ENCODE peak calls at places on chromosomes 13 and 19, in eight cellular contexts. One of them, this sample, is unnamed.

GRCh38 chr13:23986619-23987018 is 89.3 kb upstream of the C1QTNF9B start:
- DNase-seq in naive thymus-derived CD4-positive, alpha-beta T cell: no peak
- DNase-seq in neuronal stem cell: no peak
- DNase-seq in neural crest cell: no peak
- DNase-seq in activated CD8-positive, alpha-beta T cell treated with anti-CD3 and anti-CD28 coated beads for 36 hours: no peak
- DNase-seq in activated CD4-positive, alpha-beta T cell treated with anti-CD3 and anti-CD28 coated beads, Interleukin-2, amount 10 ng/mL, durations not matched to agents 7 days and 5 days: no peak
- DNase-seq in iris pigment epithelial cell: peak
- DNase-seq in NCI-H1048: no peak
- DNase-seq in this sample: no peak

GRCh38 chr19:46491975-46492682 is 3.5 kb downstream of the PNMA8B start:
- DNase-seq in neuronal stem cell: no peak
- DNase-seq in naive thymus-derived CD4-positive, alpha-beta T cell: no peak
- DNase-seq in iris pigment epithelial cell: no peak
- DNase-seq in activated CD4-positive, alpha-beta T cell treated with anti-CD3 and anti-CD28 coated beads, Interleukin-2, amount 10 ng/mL, durations not matched to agents 7 days and 5 days: no peak
- DNase-seq in neural crest cell: no peak
- DNase-seq in activated CD8-positive, alpha-beta T cell treated with anti-CD3 and anti-CD28 coated beads for 36 hours: no peak
- DNase-seq in NCI-H1048: no peak
- DNase-seq in this sample: no peak

GRCh38 chr19:8209111-8209964 is at the start of gene CERS4:
- DNase-seq in neuronal stem cell: peak
- DNase-seq in activated CD4-positive, alpha-beta T cell treated with anti-CD3 and anti-CD28 coated beads, Interleukin-2, amount 10 ng/mL, durations not matched to agents 7 days and 5 days: peak
- DNase-seq in neural crest cell: peak
- DNase-seq in naive thymus-derived CD4-positive, alpha-beta T cell: peak
- DNase-seq in activated CD8-positive, alpha-beta T cell treated with anti-CD3 and anti-CD28 coated beads for 36 hours: peak
- DNase-seq in iris pigment epithelial cell: peak
- DNase-seq in NCI-H1048: no peak
- DNase-seq in this sample: peak

GRCh38 chr13:102395174-102395573 is 6.7 kb downstream of the FGF14 start:
- DNase-seq in neuronal stem cell: no peak
- DNase-seq in naive thymus-derived CD4-positive, alpha-beta T cell: no peak
- DNase-seq in neural crest cell: no peak
- DNase-seq in iris pigment epithelial cell: no peak
- DNase-seq in activated CD8-positive, alpha-beta T cell treated with anti-CD3 and anti-CD28 coated beads for 36 hours: no peak
- DNase-seq in activated CD4-positive, alpha-beta T cell treated with anti-CD3 and anti-CD28 coated beads, Interleukin-2, amount 10 ng/mL, durations not matched to agents 7 days and 5 days: no peak
- DNase-seq in NCI-H1048: no peak
- DNase-seq in this sample: no peak

GRCh38 chr19:44260343-44260681 is 626 bp downstream of the ZNF233 start:
- DNase-seq in neural crest cell: no peak
- DNase-seq in activated CD8-positive, alpha-beta T cell treated with anti-CD3 and anti-CD28 coated beads for 36 hours: peak
- DNase-seq in naive thymus-derived CD4-positive, alpha-beta T cell: no peak
- DNase-seq in NCI-H1048: no peak
- DNase-seq in activated CD4-positive, alpha-beta T cell treated with anti-CD3 and anti-CD28 coated beads, Interleukin-2, amount 10 ng/mL, durations not matched to agents 7 days and 5 days: no peak
- DNase-seq in neuronal stem cell: no peak
- DNase-seq in iris pigment epithelial cell: no peak
- DNase-seq in this sample: peak

GRCh38 chr19:51317381-51317780 is 5.9 kb downstream of the IGLON5 start:
- DNase-seq in neuronal stem cell: no peak
- DNase-seq in activated CD4-positive, alpha-beta T cell treated with anti-CD3 and anti-CD28 coated beads, Interleukin-2, amount 10 ng/mL, durations not matched to agents 7 days and 5 days: no peak
- DNase-seq in NCI-H1048: no peak
- DNase-seq in naive thymus-derived CD4-positive, alpha-beta T cell: no peak
- DNase-seq in iris pigment epithelial cell: no peak
- DNase-seq in activated CD8-positive, alpha-beta T cell treated with anti-CD3 and anti-CD28 coated beads for 36 hours: no peak
- DNase-seq in neural crest cell: no peak
- DNase-seq in this sample: no peak

GRCh38 chr13:102913924-102914628 is 68.2 kb downstream of the ERCC5 start:
- DNase-seq in activated CD4-positive, alpha-beta T cell treated with anti-CD3 and anti-CD28 coated beads, Interleukin-2, amount 10 ng/mL, durations not matched to agents 7 days and 5 days: no peak
- DNase-seq in neuronal stem cell: no peak
- DNase-seq in activated CD8-positive, alpha-beta T cell treated with anti-CD3 and anti-CD28 coated beads for 36 hours: no peak
- DNase-seq in iris pigment epithelial cell: peak
- DNase-seq in neural crest cell: no peak
- DNase-seq in NCI-H1048: no peak
- DNase-seq in naive thymus-derived CD4-positive, alpha-beta T cell: no peak
- DNase-seq in this sample: no peak

GRCh38 chr13:45598597-45598996 is 16.9 kb downstream of the ERICH6B start:
- DNase-seq in activated CD4-positive, alpha-beta T cell treated with anti-CD3 and anti-CD28 coated beads, Interleukin-2, amount 10 ng/mL, durations not matched to agents 7 days and 5 days: no peak
- DNase-seq in naive thymus-derived CD4-positive, alpha-beta T cell: no peak
- DNase-seq in neural crest cell: no peak
- DNase-seq in iris pigment epithelial cell: no peak
- DNase-seq in neuronal stem cell: no peak
- DNase-seq in NCI-H1048: no peak
- DNase-seq in activated CD8-positive, alpha-beta T cell treated with anti-CD3 and anti-CD28 coated beads for 36 hours: no peak
- DNase-seq in this sample: no peak

GRCh38 chr19:2436926-2437325 is 9.5 kb upstream of the TIMM13 start:
- DNase-seq in naive thymus-derived CD4-positive, alpha-beta T cell: no peak
- DNase-seq in activated CD8-positive, alpha-beta T cell treated with anti-CD3 and anti-CD28 coated beads for 36 hours: no peak
- DNase-seq in neural crest cell: no peak
- DNase-seq in neuronal stem cell: no peak
- DNase-seq in activated CD4-positive, alpha-beta T cell treated with anti-CD3 and anti-CD28 coated beads, Interleukin-2, amount 10 ng/mL, durations not matched to agents 7 days and 5 days: no peak
- DNase-seq in iris pigment epithelial cell: no peak
- DNase-seq in NCI-H1048: no peak
- DNase-seq in this sample: no peak

GRCh38 chr19:29671393-29672076 is 6.3 kb downstream of the PLEKHF1 start:
- DNase-seq in activated CD4-positive, alpha-beta T cell treated with anti-CD3 and anti-CD28 coated beads, Interleukin-2, amount 10 ng/mL, durations not matched to agents 7 days and 5 days: peak
- DNase-seq in naive thymus-derived CD4-positive, alpha-beta T cell: peak
- DNase-seq in neuronal stem cell: no peak
- DNase-seq in activated CD8-positive, alpha-beta T cell treated with anti-CD3 and anti-CD28 coated beads for 36 hours: peak
- DNase-seq in neural crest cell: no peak
- DNase-seq in NCI-H1048: peak
- DNase-seq in iris pigment epithelial cell: peak
- DNase-seq in this sample: no peak

GRCh38 chr13:76888421-76888820 is 2.2 kb upstream of the KCTD12 start:
- DNase-seq in naive thymus-derived CD4-positive, alpha-beta T cell: no peak
- DNase-seq in activated CD8-positive, alpha-beta T cell treated with anti-CD3 and anti-CD28 coated beads for 36 hours: no peak
- DNase-seq in activated CD4-positive, alpha-beta T cell treated with anti-CD3 and anti-CD28 coated beads, Interleukin-2, amount 10 ng/mL, durations not matched to agents 7 days and 5 days: no peak
- DNase-seq in iris pigment epithelial cell: no peak
- DNase-seq in neuronal stem cell: no peak
- DNase-seq in NCI-H1048: no peak
- DNase-seq in neural crest cell: no peak
- DNase-seq in this sample: no peak

GRCh38 chr13:106143930-106144709 is 391.3 kb downstream of the EFNB2 start:
- DNase-seq in activated CD4-positive, alpha-beta T cell treated with anti-CD3 and anti-CD28 coated beads, Interleukin-2, amount 10 ng/mL, durations not matched to agents 7 days and 5 days: no peak
- DNase-seq in NCI-H1048: peak
- DNase-seq in iris pigment epithelial cell: no peak
- DNase-seq in neuronal stem cell: no peak
- DNase-seq in neural crest cell: no peak
- DNase-seq in naive thymus-derived CD4-positive, alpha-beta T cell: no peak
- DNase-seq in activated CD8-positive, alpha-beta T cell treated with anti-CD3 and anti-CD28 coated beads for 36 hours: no peak
- DNase-seq in this sample: no peak

GRCh38 chr13:95745752-95746151 is 68.8 kb downstream of the DNAJC3 start:
- DNase-seq in neural crest cell: no peak
- DNase-seq in activated CD8-positive, alpha-beta T cell treated with anti-CD3 and anti-CD28 coated beads for 36 hours: no peak
- DNase-seq in activated CD4-positive, alpha-beta T cell treated with anti-CD3 and anti-CD28 coated beads, Interleukin-2, amount 10 ng/mL, durations not matched to agents 7 days and 5 days: no peak
- DNase-seq in naive thymus-derived CD4-positive, alpha-beta T cell: no peak
- DNase-seq in NCI-H1048: no peak
- DNase-seq in iris pigment epithelial cell: peak
- DNase-seq in neuronal stem cell: no peak
- DNase-seq in this sample: no peak

GRCh38 chr13:99766641-99767045 is 204.9 kb downstream of the ZIC5 start:
- DNase-seq in naive thymus-derived CD4-positive, alpha-beta T cell: no peak
- DNase-seq in activated CD4-positive, alpha-beta T cell treated with anti-CD3 and anti-CD28 coated beads, Interleukin-2, amount 10 ng/mL, durations not matched to agents 7 days and 5 days: no peak
- DNase-seq in neuronal stem cell: no peak
- DNase-seq in iris pigment epithelial cell: peak
- DNase-seq in neural crest cell: no peak
- DNase-seq in activated CD8-positive, alpha-beta T cell treated with anti-CD3 and anti-CD28 coated beads for 36 hours: no peak
- DNase-seq in NCI-H1048: no peak
- DNase-seq in this sample: peak

This sample was measured in WTC11.